ENCODE peak calls at places on chromosomes 11 and 22, in seven cellular contexts. H is K562, G is spleen, U is neural progenitor cell, E is IMR-90, L is pancreas, C is endodermal cell. Q is an unnamed sample. For H3K9me3 and H3K4me1, the result is how much of the 10 kb centered on the place peaks cover.

GRCh38 chr11:134530826-134531225 is 118.8 kb upstream of the B3GAT1 start:
- DNase-seq in L (no peak), G (peak), C (peak), H (no peak), E (no peak), U (no peak), Q (no peak)

GRCh38 chr11:9760180-9760550 is 96.3 kb downstream of the SWAP70 start:
- DNase-seq in L (peak), U (no peak), G (no peak), C (no peak), E (peak), H (no peak), Q (peak)

GRCh38 chr11:9815486-9816136 is 151.7 kb downstream of the SWAP70 start:
- DNase-seq in U (no peak), G (no peak), H (no peak), E (peak), C (no peak), L (no peak), Q (peak)

GRCh38 chr11:80028998-80029397 is 588.2 kb upstream of the TENM4 start:
- DNase-seq in E (no peak), G (no peak), H (no peak), U (no peak), L (no peak), C (peak), Q (no peak)

GRCh38 chr22:30636226-30637077 is 871 bp downstream of the SLC35E4 start:
- DNase-seq in U (peak), L (peak), C (peak), E (no peak), H (no peak), G (peak), Q (no peak)

GRCh38 chr11:117394221-117394925 is 66.7 kb downstream of the CEP164 start:
- DNase-seq in G (peak), U (no peak), H (no peak), C (no peak), L (no peak), E (no peak), Q (no peak)

GRCh38 chr11:133506551-133507094 is 25.7 kb downstream of the OPCML start:
- DNase-seq in U (no peak), G (no peak), L (no peak), C (no peak), H (no peak), E (no peak), Q (no peak)

GRCh38 chr11:119024430-119025098 is 6.0 kb downstream of the TRAPPC4 start:
- DNase-seq in E (no peak), L (no peak), U (no peak), H (peak), G (peak), C (no peak), Q (no peak)

GRCh38 chr22:29079218-29079901 is 6.5 kb downstream of the KREMEN1 start:
- DNase-seq in H (peak), G (no peak), E (no peak), U (no peak), L (no peak), C (no peak), Q (no peak)

GRCh38 chr11:61618991-61619390 is 38.1 kb upstream of the SYT7 start:
- DNase-seq in E (no peak), L (no peak), C (peak), U (no peak), H (no peak), G (no peak), Q (no peak)

GRCh38 chr11:71153005-71153395 is 99.4 kb downstream of the SHANK2 start:
- DNase-seq in C (peak), L (peak), U (no peak), G (no peak), H (no peak), E (peak), Q (no peak)

GRCh38 chr11:44427432-44427831 is 117.5 kb upstream of the ALX4 start:
- DNase-seq in E (no peak), G (no peak), H (peak), C (peak), U (peak), L (no peak), Q (no peak)

GRCh38 chr11:3855808-3856491 is 486 bp downstream of the STIM1 start:
- DNase-seq in H (peak), L (peak), E (no peak), U (peak), G (peak), C (peak), Q (peak)

GRCh38 chr22:49081926-49082325 is 745.7 kb downstream of the BRD1 start:
- DNase-seq in H (no peak), G (no peak), L (no peak), U (no peak), C (no peak), E (no peak), Q (no peak)

GRCh38 chr11:73141309-73142127 is 600 bp downstream of the FCHSD2 start:
- DNase-seq in L (peak), U (peak), E (peak), C (peak), H (peak), G (peak), Q (peak)

GRCh38 chr11:92702037-92702436 is 267.4 kb upstream of the MTNR1B start:
- DNase-seq in C (no peak), L (no peak), G (no peak), U (no peak), H (no peak), E (peak), Q (no peak)

GRCh38 chr11:61816736-61817455 is at the start of gene FADS1:
- DNase-seq in C (peak), H (peak), L (peak), G (peak), U (peak), E (peak), Q (peak)

GRCh38 chr11:64114231-64114630 is 51.7 kb downstream of the MACROD1 start:
- DNase-seq in H (no peak), L (no peak), G (no peak), C (no peak), U (no peak), E (no peak), Q (no peak)

GRCh38 chr22:41656515-41656914 is 32.2 kb downstream of the SNU13 start:
- DNase-seq in G (no peak), C (no peak), E (peak), H (peak), U (no peak), L (no peak), Q (no peak)

GRCh38 chr11:37442576-37442975 is 844.5 kb upstream of the RAG2 start:
- DNase-seq in C (no peak), E (peak), L (no peak), H (no peak), G (no peak), U (no peak), Q (no peak)

GRCh38 chr11:112627588-112628045 is 333.6 kb upstream of the NCAM1 start:
- DNase-seq in C (no peak), U (no peak), L (no peak), H (no peak), G (no peak), E (no peak), Q (no peak)

GRCh38 chr11:13647391-13647790 is 21.1 kb upstream of the FAR1 start:
- DNase-seq in U (no peak), L (no peak), E (no peak), H (no peak), G (no peak), C (no peak), Q (no peak)

GRCh38 chr11:34962034-34962433 is 45.6 kb downstream of the PDHX start:
- DNase-seq in E (no peak), H (no peak), G (no peak), U (no peak), L (no peak), C (no peak), Q (no peak)

GRCh38 chr11:132093861-132094260 is 723.4 kb downstream of the NTM start:
- DNase-seq in E (no peak), L (no peak), U (no peak), H (no peak), G (no peak), C (no peak), Q (no peak)

GRCh38 chr22:47710135-47710534 is 947.7 kb downstream of the TBC1D22A start:
- DNase-seq in L (no peak), E (no peak), H (no peak), G (no peak), C (no peak), U (no peak), Q (no peak)

GRCh38 chr22:47705350-47705749 is 942.9 kb downstream of the TBC1D22A start:
- DNase-seq in C (no peak), E (no peak), U (no peak), L (no peak), H (no peak), G (no peak), Q (no peak)
- H3K9me3 ChIP-seq in C (under half), E (under half), U (under half), L (under half), H (under half), G (under half), Q (under half)

DNA sequence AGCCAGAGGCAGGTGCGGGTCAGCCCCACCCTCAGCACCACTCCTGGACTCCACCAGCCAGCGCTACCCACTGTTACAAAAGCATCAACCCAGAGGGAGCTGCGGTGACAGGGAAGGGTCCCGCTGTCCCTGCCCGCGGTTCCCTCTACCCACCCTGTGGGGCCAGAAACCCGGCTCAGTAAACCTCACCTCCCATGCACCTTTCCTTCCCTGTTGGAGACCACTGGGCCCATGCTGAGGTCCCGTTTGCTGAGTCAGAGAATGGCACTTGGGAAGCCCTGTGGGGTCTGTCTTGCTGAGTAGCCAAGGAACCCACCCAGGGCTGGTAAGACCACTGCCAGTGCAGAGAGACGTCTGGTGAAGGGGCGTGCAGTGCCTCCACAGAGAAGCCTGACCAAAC is 42.1 kb upstream of the MOB2 start:
- DNase-seq in H (no peak), C (no peak), E (no peak), G (no peak), L (no peak), U (no peak), Q (no peak)
- H3K4me1 ChIP-seq in H (under half), C (under half), E (under half), G (under half), L (under half), U (under half), Q (under half)

GRCh38 chr11:31809857-31810778 is 1.0 kb downstream of the PAX6 start:
- DNase-seq in L (no peak), C (peak), U (peak), G (peak), E (peak), H (peak), Q (no peak)

GRCh38 chr11:31813242-31813960 is 2.3 kb upstream of the PAX6 start:
- DNase-seq in G (no peak), H (no peak), L (no peak), C (peak), U (peak), E (no peak), Q (no peak)

GRCh38 chr11:31813961-31814868 is 3.1 kb upstream of the PAX6 start:
- DNase-seq in U (peak), E (no peak), G (peak), C (peak), L (no peak), H (no peak), Q (no peak)

GRCh38 chr11:31810779-31811647 is at the start of gene PAX6:
- DNase-seq in L (no peak), C (peak), G (peak), H (peak), E (peak), U (peak), Q (peak)

GRCh38 chr11:31812392-31813241 is 1.5 kb upstream of the PAX6 start:
- DNase-seq in G (peak), E (no peak), C (peak), L (no peak), H (no peak), U (peak), Q (no peak)
- H3K27ac ChIP-seq in G (no peak), E (no peak), C (no peak), L (no peak), H (no peak), U (no peak), Q (no peak)

GRCh38 chr22:47279337-47279736 is 516.9 kb downstream of the TBC1D22A start:
- DNase-seq in C (no peak), G (no peak), E (no peak), L (no peak), U (no peak), H (no peak), Q (no peak)
- H3K9me3 ChIP-seq in C (half or more), G (under half), E (under half), L (under half), U (under half), H (under half), Q (under half)

GRCh38 chr22:38955250-38955775 is 2.1 kb upstream of the APOBEC3A start:
- DNase-seq in E (no peak), G (peak), U (no peak), L (no peak), H (no peak), C (no peak), Q (no peak)
- H3K4me1 ChIP-seq in E (under half), G (under half), U (under half), L (under half), H (under half), C (under half), Q (under half)

DNA sequence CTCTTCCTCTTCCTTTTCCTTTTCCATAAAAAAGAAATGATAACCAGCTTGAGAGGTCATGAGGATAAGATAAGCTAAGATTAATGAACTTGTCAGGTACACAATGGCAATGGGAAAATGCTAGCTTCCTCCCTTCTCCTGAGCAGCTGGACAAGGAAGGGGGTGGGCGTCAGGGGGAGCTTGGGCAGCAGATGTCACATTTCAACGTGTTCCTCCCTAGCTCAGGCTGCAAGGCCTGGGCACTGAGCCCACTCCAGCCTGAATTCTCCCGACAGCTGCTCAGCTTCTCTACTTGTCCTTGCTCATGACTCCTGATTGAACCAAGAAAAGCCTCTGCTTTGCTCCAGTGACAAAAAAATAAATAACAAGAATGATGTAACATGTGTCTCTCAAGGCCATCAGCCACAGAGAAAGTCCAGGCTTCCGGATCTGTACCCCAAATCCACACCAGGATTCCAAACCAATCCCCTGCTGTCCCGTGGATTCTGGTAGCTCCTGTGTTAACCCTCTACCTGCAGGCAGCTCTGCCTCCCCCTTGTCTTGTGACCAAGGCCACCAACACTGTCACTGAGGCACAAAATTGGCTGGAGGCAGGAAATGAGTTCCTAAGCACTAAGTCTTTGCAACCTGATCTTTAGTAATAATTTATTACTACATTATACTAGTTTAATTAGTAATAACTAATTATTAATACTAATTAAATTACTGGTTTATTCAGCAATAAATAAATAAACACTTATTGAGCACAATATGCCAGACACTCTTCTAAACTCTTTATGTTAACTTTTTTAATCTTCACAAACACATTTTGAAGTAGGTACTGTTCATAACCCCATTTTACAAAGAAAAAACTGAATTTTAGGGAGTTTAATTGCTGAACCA is 146.5 kb downstream of the CCDC34 start:
- DNase-seq in C (no peak), E (peak), L (peak), G (peak), U (no peak), H (no peak), Q (no peak)
- H3K27ac ChIP-seq in C (peak), E (peak), L (peak), G (no peak), U (no peak), H (no peak), Q (no peak)

GRCh38 chr11:130649749-130650275 is 201.4 kb downstream of the ADAMTS15 start:
- DNase-seq in U (no peak), G (no peak), C (no peak), L (no peak), H (no peak), E (no peak), Q (no peak)

GRCh38 chr11:130648601-130649000 is 200.2 kb downstream of the ADAMTS15 start:
- DNase-seq in L (no peak), E (no peak), H (no peak), U (no peak), G (no peak), C (peak), Q (no peak)

GRCh38 chr11:130645164-130645859 is 196.9 kb downstream of the ADAMTS15 start:
- DNase-seq in C (no peak), E (no peak), U (no peak), G (no peak), L (no peak), H (no peak), Q (no peak)

GRCh38 chr11:130646881-130647280 is 198.4 kb downstream of the ADAMTS15 start:
- DNase-seq in H (no peak), G (no peak), C (no peak), U (no peak), L (no peak), E (no peak), Q (no peak)

GRCh38 chr11:130647371-130647770 is 198.9 kb downstream of the ADAMTS15 start:
- DNase-seq in L (no peak), G (no peak), H (no peak), C (no peak), E (no peak), U (no peak), Q (no peak)
- H3K9me3 ChIP-seq in L (under half), G (under half), H (under half), C (under half), E (under half), U (under half), Q (under half)

GRCh38 chr11:48079602-48080001 is 99.2 kb downstream of the PTPRJ start:
- DNase-seq in G (no peak), E (no peak), U (no peak), C (no peak), L (no peak), H (no peak), Q (no peak)
- H3K4me1 ChIP-seq in G (under half), E (under half), U (under half), C (under half), L (under half), H (under half), Q (under half)

GRCh38 chr11:111361874-111362273 is 17.2 kb downstream of the POU2AF1 start:
- DNase-seq in U (no peak), G (no peak), C (no peak), L (peak), H (no peak), E (no peak), Q (peak)
- H3K27ac ChIP-seq in U (no peak), G (no peak), C (no peak), L (peak), H (no peak), E (no peak), Q (no peak)

DNA sequence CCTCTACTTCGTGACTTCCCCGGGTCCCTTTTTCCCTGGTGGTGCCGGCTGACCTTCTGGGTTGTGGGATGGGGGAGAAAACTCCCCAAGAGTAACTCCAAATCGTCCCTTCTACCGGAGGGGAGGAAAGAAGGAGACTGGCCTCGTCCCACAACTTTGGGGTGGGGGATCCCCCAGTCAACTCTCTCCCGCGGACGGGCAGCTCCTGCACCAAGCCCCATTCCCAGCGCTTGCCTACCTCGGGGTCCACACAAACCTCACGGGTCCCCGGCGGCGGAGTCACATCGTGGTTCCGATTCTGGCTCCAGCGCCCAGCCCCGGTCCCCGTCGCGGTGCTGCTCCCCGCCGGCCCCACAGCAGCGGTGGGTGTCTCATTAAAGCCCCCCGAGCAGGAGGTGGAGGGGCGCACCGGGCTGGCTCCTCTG is 317 bp downstream of the BDNF start:
- DNase-seq in U (no peak), C (peak), L (no peak), G (no peak), H (no peak), E (no peak), Q (no peak)
- H3K9me3 ChIP-seq in U (under half), C (under half), L (under half), G (under half), H (under half), E (under half), Q (under half)

Q was measured in lung.